ENCODE peak calls at places on chromosomes 16 and 17, in nine cellular contexts. One of them, this sample, is unnamed.

GRCh38 chr16:75591001-75591852 is 25.0 kb downstream of the GABARAPL2 start:
- DNase-seq in ELR: no peak
- DNase-seq in Calu3: no peak
- DNase-seq in cardiac muscle cell: peak
- DNase-seq in ascending aorta: peak
- DNase-seq in CD4-positive, alpha-beta T cell: no peak
- DNase-seq in retina: no peak
- DNase-seq in stimulated activated CD8-positive, alpha-beta memory T cell treated with anti-CD3 and anti-CD28 coated beads, Interleukin-12 subunit alpha, Interleukin-12 subunit beta, amount 100 ng/mL, for 4 hours: no peak
- DNase-seq in CD8-positive, alpha-beta T cell: no peak
- DNase-seq in this sample: no peak

GRCh38 chr16:24829153-24829552 is 16.6 kb upstream of the SLC5A11 start:
- DNase-seq in ELR: no peak
- DNase-seq in Calu3: no peak
- DNase-seq in cardiac muscle cell: no peak
- DNase-seq in ascending aorta: no peak
- DNase-seq in CD4-positive, alpha-beta T cell: no peak
- DNase-seq in retina: no peak
- DNase-seq in stimulated activated CD8-positive, alpha-beta memory T cell treated with anti-CD3 and anti-CD28 coated beads, Interleukin-12 subunit alpha, Interleukin-12 subunit beta, amount 100 ng/mL, for 4 hours: no peak
- DNase-seq in CD8-positive, alpha-beta T cell: no peak
- DNase-seq in this sample: no peak

GRCh38 chr17:41772218-41772585 is 14.3 kb downstream of the JUP start:
- DNase-seq in ELR: no peak
- DNase-seq in Calu3: peak
- DNase-seq in cardiac muscle cell: no peak
- DNase-seq in ascending aorta: no peak
- DNase-seq in CD4-positive, alpha-beta T cell: no peak
- DNase-seq in retina: no peak
- DNase-seq in stimulated activated CD8-positive, alpha-beta memory T cell treated with anti-CD3 and anti-CD28 coated beads, Interleukin-12 subunit alpha, Interleukin-12 subunit beta, amount 100 ng/mL, for 4 hours: no peak
- DNase-seq in CD8-positive, alpha-beta T cell: no peak
- DNase-seq in this sample: no peak

GRCh38 chr17:27502526-27503324 is 46.5 kb downstream of the KSR1 start:
- DNase-seq in ELR: peak
- DNase-seq in Calu3: no peak
- DNase-seq in cardiac muscle cell: peak
- DNase-seq in ascending aorta: no peak
- DNase-seq in CD4-positive, alpha-beta T cell: no peak
- DNase-seq in retina: no peak
- DNase-seq in stimulated activated CD8-positive, alpha-beta memory T cell treated with anti-CD3 and anti-CD28 coated beads, Interleukin-12 subunit alpha, Interleukin-12 subunit beta, amount 100 ng/mL, for 4 hours: no peak
- DNase-seq in CD8-positive, alpha-beta T cell: no peak
- DNase-seq in this sample: no peak

GRCh38 chr17:18181358-18181757 is 2.3 kb upstream of the ALKBH5 start:
- DNase-seq in ELR: no peak
- DNase-seq in Calu3: no peak
- DNase-seq in cardiac muscle cell: no peak
- DNase-seq in ascending aorta: no peak
- DNase-seq in CD4-positive, alpha-beta T cell: no peak
- DNase-seq in retina: no peak
- DNase-seq in stimulated activated CD8-positive, alpha-beta memory T cell treated with anti-CD3 and anti-CD28 coated beads, Interleukin-12 subunit alpha, Interleukin-12 subunit beta, amount 100 ng/mL, for 4 hours: no peak
- DNase-seq in CD8-positive, alpha-beta T cell: no peak
- DNase-seq in this sample: no peak

GRCh38 chr16:65619606-65620005 is 497.7 kb upstream of the CDH11 start:
- DNase-seq in ELR: no peak
- DNase-seq in Calu3: no peak
- DNase-seq in cardiac muscle cell: no peak
- DNase-seq in ascending aorta: no peak
- DNase-seq in CD4-positive, alpha-beta T cell: no peak
- DNase-seq in retina: no peak
- DNase-seq in stimulated activated CD8-positive, alpha-beta memory T cell treated with anti-CD3 and anti-CD28 coated beads, Interleukin-12 subunit alpha, Interleukin-12 subunit beta, amount 100 ng/mL, for 4 hours: no peak
- DNase-seq in CD8-positive, alpha-beta T cell: no peak
- DNase-seq in this sample: no peak

GRCh38 chr17:17840751-17841591 is 4.2 kb upstream of the SREBF1 start:
- DNase-seq in ELR: peak
- DNase-seq in Calu3: no peak
- DNase-seq in cardiac muscle cell: peak
- DNase-seq in ascending aorta: no peak
- DNase-seq in CD4-positive, alpha-beta T cell: no peak
- DNase-seq in retina: peak
- DNase-seq in stimulated activated CD8-positive, alpha-beta memory T cell treated with anti-CD3 and anti-CD28 coated beads, Interleukin-12 subunit alpha, Interleukin-12 subunit beta, amount 100 ng/mL, for 4 hours: no peak
- DNase-seq in CD8-positive, alpha-beta T cell: peak
- DNase-seq in this sample: no peak

GRCh38 chr17:57356722-57357391 is 100.5 kb downstream of the MSI2 start:
- DNase-seq in ELR: no peak
- DNase-seq in Calu3: no peak
- DNase-seq in cardiac muscle cell: no peak
- DNase-seq in ascending aorta: peak
- DNase-seq in CD4-positive, alpha-beta T cell: no peak
- DNase-seq in retina: peak
- DNase-seq in stimulated activated CD8-positive, alpha-beta memory T cell treated with anti-CD3 and anti-CD28 coated beads, Interleukin-12 subunit alpha, Interleukin-12 subunit beta, amount 100 ng/mL, for 4 hours: no peak
- DNase-seq in CD8-positive, alpha-beta T cell: no peak
- DNase-seq in this sample: peak

GRCh38 chr17:42751628-42752027 is 6.8 kb upstream of the EZH1 start:
- DNase-seq in ELR: no peak
- DNase-seq in Calu3: no peak
- DNase-seq in cardiac muscle cell: peak
- DNase-seq in ascending aorta: no peak
- DNase-seq in CD4-positive, alpha-beta T cell: no peak
- DNase-seq in retina: no peak
- DNase-seq in stimulated activated CD8-positive, alpha-beta memory T cell treated with anti-CD3 and anti-CD28 coated beads, Interleukin-12 subunit alpha, Interleukin-12 subunit beta, amount 100 ng/mL, for 4 hours: no peak
- DNase-seq in CD8-positive, alpha-beta T cell: no peak
- DNase-seq in this sample: no peak

GRCh38 chr17:58756246-58757161 is 850 bp downstream of the PPM1E start:
- DNase-seq in ELR: peak
- DNase-seq in Calu3: no peak
- DNase-seq in cardiac muscle cell: peak
- DNase-seq in ascending aorta: no peak
- DNase-seq in CD4-positive, alpha-beta T cell: no peak
- DNase-seq in retina: peak
- DNase-seq in stimulated activated CD8-positive, alpha-beta memory T cell treated with anti-CD3 and anti-CD28 coated beads, Interleukin-12 subunit alpha, Interleukin-12 subunit beta, amount 100 ng/mL, for 4 hours: no peak
- DNase-seq in CD8-positive, alpha-beta T cell: peak
- DNase-seq in this sample: peak

GRCh38 chr16:30918614-30919013 is 4.8 kb upstream of the FBXL19 start:
- DNase-seq in ELR: no peak
- DNase-seq in Calu3: no peak
- DNase-seq in cardiac muscle cell: no peak
- DNase-seq in ascending aorta: no peak
- DNase-seq in CD4-positive, alpha-beta T cell: no peak
- DNase-seq in retina: no peak
- DNase-seq in stimulated activated CD8-positive, alpha-beta memory T cell treated with anti-CD3 and anti-CD28 coated beads, Interleukin-12 subunit alpha, Interleukin-12 subunit beta, amount 100 ng/mL, for 4 hours: no peak
- DNase-seq in CD8-positive, alpha-beta T cell: no peak
- DNase-seq in this sample: no peak

GRCh38 chr17:57747221-57748017 is 2.3 kb upstream of the CCDC182 start:
- DNase-seq in ELR: peak
- DNase-seq in Calu3: peak
- DNase-seq in cardiac muscle cell: peak
- DNase-seq in ascending aorta: no peak
- DNase-seq in CD4-positive, alpha-beta T cell: peak
- DNase-seq in retina: peak
- DNase-seq in stimulated activated CD8-positive, alpha-beta memory T cell treated with anti-CD3 and anti-CD28 coated beads, Interleukin-12 subunit alpha, Interleukin-12 subunit beta, amount 100 ng/mL, for 4 hours: peak
- DNase-seq in CD8-positive, alpha-beta T cell: peak
- DNase-seq in this sample: peak

GRCh38 chr17:73769480-73769879 is 125.2 kb upstream of the SDK2 start:
- DNase-seq in ELR: no peak
- DNase-seq in Calu3: no peak
- DNase-seq in cardiac muscle cell: no peak
- DNase-seq in ascending aorta: no peak
- DNase-seq in CD4-positive, alpha-beta T cell: no peak
- DNase-seq in retina: no peak
- DNase-seq in stimulated activated CD8-positive, alpha-beta memory T cell treated with anti-CD3 and anti-CD28 coated beads, Interleukin-12 subunit alpha, Interleukin-12 subunit beta, amount 100 ng/mL, for 4 hours: no peak
- DNase-seq in CD8-positive, alpha-beta T cell: no peak
- DNase-seq in this sample: no peak

GRCh38 chr16:27314986-27315332 is 1.2 kb downstream of the IL4R start:
- DNase-seq in ELR: no peak
- DNase-seq in Calu3: no peak
- DNase-seq in cardiac muscle cell: no peak
- DNase-seq in ascending aorta: no peak
- DNase-seq in CD4-positive, alpha-beta T cell: no peak
- DNase-seq in retina: no peak
- DNase-seq in stimulated activated CD8-positive, alpha-beta memory T cell treated with anti-CD3 and anti-CD28 coated beads, Interleukin-12 subunit alpha, Interleukin-12 subunit beta, amount 100 ng/mL, for 4 hours: no peak
- DNase-seq in CD8-positive, alpha-beta T cell: no peak
- DNase-seq in this sample: no peak

GRCh38 chr17:2051388-2052237 is 3.3 kb upstream of the HIC1 start:
- DNase-seq in ELR: no peak
- DNase-seq in Calu3: no peak
- DNase-seq in cardiac muscle cell: no peak
- DNase-seq in ascending aorta: no peak
- DNase-seq in CD4-positive, alpha-beta T cell: no peak
- DNase-seq in retina: peak
- DNase-seq in stimulated activated CD8-positive, alpha-beta memory T cell treated with anti-CD3 and anti-CD28 coated beads, Interleukin-12 subunit alpha, Interleukin-12 subunit beta, amount 100 ng/mL, for 4 hours: no peak
- DNase-seq in CD8-positive, alpha-beta T cell: peak
- DNase-seq in this sample: no peak

GRCh38 chr17:50482516-50482915 is 3.9 kb downstream of the RSAD1 start:
- DNase-seq in ELR: peak
- DNase-seq in Calu3: peak
- DNase-seq in cardiac muscle cell: peak
- DNase-seq in ascending aorta: peak
- DNase-seq in CD4-positive, alpha-beta T cell: peak
- DNase-seq in retina: peak
- DNase-seq in stimulated activated CD8-positive, alpha-beta memory T cell treated with anti-CD3 and anti-CD28 coated beads, Interleukin-12 subunit alpha, Interleukin-12 subunit beta, amount 100 ng/mL, for 4 hours: peak
- DNase-seq in CD8-positive, alpha-beta T cell: peak
- DNase-seq in this sample: peak

GRCh38 chr17:77190561-77190960 is 49.8 kb downstream of the SEC14L1 start:
- DNase-seq in ELR: no peak
- DNase-seq in Calu3: no peak
- DNase-seq in cardiac muscle cell: no peak
- DNase-seq in ascending aorta: no peak
- DNase-seq in CD4-positive, alpha-beta T cell: no peak
- DNase-seq in retina: no peak
- DNase-seq in stimulated activated CD8-positive, alpha-beta memory T cell treated with anti-CD3 and anti-CD28 coated beads, Interleukin-12 subunit alpha, Interleukin-12 subunit beta, amount 100 ng/mL, for 4 hours: no peak
- DNase-seq in CD8-positive, alpha-beta T cell: no peak
- DNase-seq in this sample: no peak

GRCh38 chr17:7838291-7839075 is 4.5 kb downstream of the KDM6B start:
- DNase-seq in ELR: peak
- DNase-seq in Calu3: no peak
- DNase-seq in cardiac muscle cell: peak
- DNase-seq in ascending aorta: no peak
- DNase-seq in CD4-positive, alpha-beta T cell: no peak
- DNase-seq in retina: peak
- DNase-seq in stimulated activated CD8-positive, alpha-beta memory T cell treated with anti-CD3 and anti-CD28 coated beads, Interleukin-12 subunit alpha, Interleukin-12 subunit beta, amount 100 ng/mL, for 4 hours: no peak
- DNase-seq in CD8-positive, alpha-beta T cell: peak
- DNase-seq in this sample: peak

GRCh38 chr16:87792205-87792565 is 26.4 kb upstream of the KLHDC4 start:
- DNase-seq in ELR: no peak
- DNase-seq in Calu3: no peak
- DNase-seq in cardiac muscle cell: no peak
- DNase-seq in ascending aorta: no peak
- DNase-seq in CD4-positive, alpha-beta T cell: no peak
- DNase-seq in retina: no peak
- DNase-seq in stimulated activated CD8-positive, alpha-beta memory T cell treated with anti-CD3 and anti-CD28 coated beads, Interleukin-12 subunit alpha, Interleukin-12 subunit beta, amount 100 ng/mL, for 4 hours: no peak
- DNase-seq in CD8-positive, alpha-beta T cell: no peak
- DNase-seq in this sample: peak

GRCh38 chr16:71441348-71441781 is 489 bp downstream of the TLE7 start:
- DNase-seq in ELR: no peak
- DNase-seq in Calu3: no peak
- DNase-seq in cardiac muscle cell: peak
- DNase-seq in ascending aorta: no peak
- DNase-seq in CD4-positive, alpha-beta T cell: no peak
- DNase-seq in retina: no peak
- DNase-seq in stimulated activated CD8-positive, alpha-beta memory T cell treated with anti-CD3 and anti-CD28 coated beads, Interleukin-12 subunit alpha, Interleukin-12 subunit beta, amount 100 ng/mL, for 4 hours: no peak
- DNase-seq in CD8-positive, alpha-beta T cell: peak
- DNase-seq in this sample: no peak

GRCh38 chr17:35568561-35568960 is 7.9 kb upstream of the SLFN14 start:
- DNase-seq in ELR: peak
- DNase-seq in Calu3: peak
- DNase-seq in cardiac muscle cell: peak
- DNase-seq in ascending aorta: no peak
- DNase-seq in CD4-positive, alpha-beta T cell: no peak
- DNase-seq in retina: no peak
- DNase-seq in stimulated activated CD8-positive, alpha-beta memory T cell treated with anti-CD3 and anti-CD28 coated beads, Interleukin-12 subunit alpha, Interleukin-12 subunit beta, amount 100 ng/mL, for 4 hours: no peak
- DNase-seq in CD8-positive, alpha-beta T cell: peak
- DNase-seq in this sample: peak

GRCh38 chr16:10981697-10982216 is 37.4 kb downstream of the CLEC16A start:
- DNase-seq in ELR: peak
- DNase-seq in Calu3: peak
- DNase-seq in cardiac muscle cell: no peak
- DNase-seq in ascending aorta: no peak
- DNase-seq in CD4-positive, alpha-beta T cell: no peak
- DNase-seq in retina: peak
- DNase-seq in stimulated activated CD8-positive, alpha-beta memory T cell treated with anti-CD3 and anti-CD28 coated beads, Interleukin-12 subunit alpha, Interleukin-12 subunit beta, amount 100 ng/mL, for 4 hours: no peak
- DNase-seq in CD8-positive, alpha-beta T cell: no peak
- DNase-seq in this sample: no peak

GRCh38 chr16:50711862-50712567 is 18.6 kb downstream of the NOD2 start:
- DNase-seq in ELR: no peak
- DNase-seq in Calu3: no peak
- DNase-seq in cardiac muscle cell: peak
- DNase-seq in ascending aorta: no peak
- DNase-seq in CD4-positive, alpha-beta T cell: no peak
- DNase-seq in retina: no peak
- DNase-seq in stimulated activated CD8-positive, alpha-beta memory T cell treated with anti-CD3 and anti-CD28 coated beads, Interleukin-12 subunit alpha, Interleukin-12 subunit beta, amount 100 ng/mL, for 4 hours: no peak
- DNase-seq in CD8-positive, alpha-beta T cell: no peak
- DNase-seq in this sample: peak

GRCh38 chr17:66542967-66543525 is 240.6 kb downstream of the PRKCA start:
- DNase-seq in ELR: peak
- DNase-seq in Calu3: no peak
- DNase-seq in cardiac muscle cell: peak
- DNase-seq in ascending aorta: no peak
- DNase-seq in CD4-positive, alpha-beta T cell: no peak
- DNase-seq in retina: no peak
- DNase-seq in stimulated activated CD8-positive, alpha-beta memory T cell treated with anti-CD3 and anti-CD28 coated beads, Interleukin-12 subunit alpha, Interleukin-12 subunit beta, amount 100 ng/mL, for 4 hours: no peak
- DNase-seq in CD8-positive, alpha-beta T cell: no peak
- DNase-seq in this sample: no peak

GRCh38 chr17:39662551-39663339 is 2.4 kb upstream of the TCAP start:
- DNase-seq in ELR: no peak
- DNase-seq in Calu3: peak
- DNase-seq in cardiac muscle cell: no peak
- DNase-seq in ascending aorta: no peak
- DNase-seq in CD4-positive, alpha-beta T cell: no peak
- DNase-seq in retina: no peak
- DNase-seq in stimulated activated CD8-positive, alpha-beta memory T cell treated with anti-CD3 and anti-CD28 coated beads, Interleukin-12 subunit alpha, Interleukin-12 subunit beta, amount 100 ng/mL, for 4 hours: no peak
- DNase-seq in CD8-positive, alpha-beta T cell: no peak
- DNase-seq in this sample: no peak

GRCh38 chr16:77679901-77680300 is 42.4 kb upstream of the NUDT7 start:
- DNase-seq in ELR: peak
- DNase-seq in Calu3: no peak
- DNase-seq in cardiac muscle cell: no peak
- DNase-seq in ascending aorta: no peak
- DNase-seq in CD4-positive, alpha-beta T cell: no peak
- DNase-seq in retina: no peak
- DNase-seq in stimulated activated CD8-positive, alpha-beta memory T cell treated with anti-CD3 and anti-CD28 coated beads, Interleukin-12 subunit alpha, Interleukin-12 subunit beta, amount 100 ng/mL, for 4 hours: no peak
- DNase-seq in CD8-positive, alpha-beta T cell: no peak
- DNase-seq in this sample: no peak

GRCh38 chr16:3095869-3096268 is 3.2 kb downstream of the ZSCAN10 start:
- DNase-seq in ELR: peak
- DNase-seq in Calu3: no peak
- DNase-seq in cardiac muscle cell: no peak
- DNase-seq in ascending aorta: no peak
- DNase-seq in CD4-positive, alpha-beta T cell: peak
- DNase-seq in retina: no peak
- DNase-seq in stimulated activated CD8-positive, alpha-beta memory T cell treated with anti-CD3 and anti-CD28 coated beads, Interleukin-12 subunit alpha, Interleukin-12 subunit beta, amount 100 ng/mL, for 4 hours: peak
- DNase-seq in CD8-positive, alpha-beta T cell: peak
- DNase-seq in this sample: no peak

GRCh38 chr16:67456383-67457140 is 24.4 kb downstream of the ATP6V0D1 start:
- DNase-seq in ELR: peak
- DNase-seq in Calu3: no peak
- DNase-seq in cardiac muscle cell: peak
- DNase-seq in ascending aorta: peak
- DNase-seq in CD4-positive, alpha-beta T cell: no peak
- DNase-seq in retina: no peak
- DNase-seq in stimulated activated CD8-positive, alpha-beta memory T cell treated with anti-CD3 and anti-CD28 coated beads, Interleukin-12 subunit alpha, Interleukin-12 subunit beta, amount 100 ng/mL, for 4 hours: no peak
- DNase-seq in CD8-positive, alpha-beta T cell: no peak
- DNase-seq in this sample: peak

GRCh38 chr17:19904412-19904811 is 36.7 kb upstream of the ULK2 start:
- DNase-seq in ELR: peak
- DNase-seq in Calu3: no peak
- DNase-seq in cardiac muscle cell: peak
- DNase-seq in ascending aorta: no peak
- DNase-seq in CD4-positive, alpha-beta T cell: no peak
- DNase-seq in retina: no peak
- DNase-seq in stimulated activated CD8-positive, alpha-beta memory T cell treated with anti-CD3 and anti-CD28 coated beads, Interleukin-12 subunit alpha, Interleukin-12 subunit beta, amount 100 ng/mL, for 4 hours: no peak
- DNase-seq in CD8-positive, alpha-beta T cell: no peak
- DNase-seq in this sample: no peak

GRCh38 chr17:57948555-57949420 is 6.4 kb downstream of the CUEDC1 start:
- DNase-seq in ELR: peak
- DNase-seq in Calu3: peak
- DNase-seq in cardiac muscle cell: peak
- DNase-seq in ascending aorta: no peak
- DNase-seq in CD4-positive, alpha-beta T cell: no peak
- DNase-seq in retina: no peak
- DNase-seq in stimulated activated CD8-positive, alpha-beta memory T cell treated with anti-CD3 and anti-CD28 coated beads, Interleukin-12 subunit alpha, Interleukin-12 subunit beta, amount 100 ng/mL, for 4 hours: no peak
- DNase-seq in CD8-positive, alpha-beta T cell: no peak
- DNase-seq in this sample: peak

GRCh38 chr16:85921026-85921425 is 22.1 kb downstream of the IRF8 start:
- DNase-seq in ELR: no peak
- DNase-seq in Calu3: no peak
- DNase-seq in cardiac muscle cell: no peak
- DNase-seq in ascending aorta: no peak
- DNase-seq in CD4-positive, alpha-beta T cell: no peak
- DNase-seq in retina: no peak
- DNase-seq in stimulated activated CD8-positive, alpha-beta memory T cell treated with anti-CD3 and anti-CD28 coated beads, Interleukin-12 subunit alpha, Interleukin-12 subunit beta, amount 100 ng/mL, for 4 hours: no peak
- DNase-seq in CD8-positive, alpha-beta T cell: no peak
- DNase-seq in this sample: no peak